ENCODE peak calls at places on chromosomes 11 and 22, in eight cellular contexts. One of them, this sample, is unnamed.
A peak's percentile ranks its signal among the peaks of the same experiment; 100 is the strongest.

GRCh38 chr11:107882095-107882820 is 23.7 kb upstream of the SLC35F2 start:
- DNase-seq in stimulated activated CD4-positive, alpha-beta T cell treated with anti-CD3 and anti-CD28 coated beads, TNF-alpha, amount 100 ng/mL, for 4 hours: no peak
- DNase-seq in HT1080: no peak
- DNase-seq in D341Med: no peak
- DNase-seq in stimulated activated CD8-positive, alpha-beta memory T cell treated with anti-CD3 and anti-CD28 coated beads, Interleukin-15, amount 100 ng/mL, for 24 hours: no peak
- DNase-seq in GM12891: no peak
- DNase-seq in HTR-8/SVneo: no peak
- DNase-seq in AG04450: no peak
- DNase-seq in this sample: no peak

GRCh38 chr11:12066799-12067508 is 43.4 kb upstream of the MICAL2 start:
- DNase-seq in stimulated activated CD4-positive, alpha-beta T cell treated with anti-CD3 and anti-CD28 coated beads, TNF-alpha, amount 100 ng/mL, for 4 hours: no peak
- DNase-seq in HT1080: no peak
- DNase-seq in D341Med: no peak
- DNase-seq in stimulated activated CD8-positive, alpha-beta memory T cell treated with anti-CD3 and anti-CD28 coated beads, Interleukin-15, amount 100 ng/mL, for 24 hours: no peak
- DNase-seq in GM12891: no peak
- DNase-seq in HTR-8/SVneo: peak; percentile 63
- DNase-seq in AG04450: no peak
- DNase-seq in this sample: peak; percentile 95

GRCh38 chr11:60367009-60367408 is 11.3 kb upstream of the MS4A7 start:
- DNase-seq in stimulated activated CD4-positive, alpha-beta T cell treated with anti-CD3 and anti-CD28 coated beads, TNF-alpha, amount 100 ng/mL, for 4 hours: no peak
- DNase-seq in HT1080: no peak
- DNase-seq in D341Med: no peak
- DNase-seq in stimulated activated CD8-positive, alpha-beta memory T cell treated with anti-CD3 and anti-CD28 coated beads, Interleukin-15, amount 100 ng/mL, for 24 hours: no peak
- DNase-seq in GM12891: peak; percentile 47
- DNase-seq in HTR-8/SVneo: no peak
- DNase-seq in AG04450: no peak
- DNase-seq in this sample: no peak

GRCh38 chr11:2586091-2586792 is 113.6 kb downstream of the KCNQ1OT1 start:
- DNase-seq in stimulated activated CD4-positive, alpha-beta T cell treated with anti-CD3 and anti-CD28 coated beads, TNF-alpha, amount 100 ng/mL, for 4 hours: no peak
- DNase-seq in HT1080: no peak
- DNase-seq in D341Med: peak; percentile 11
- DNase-seq in stimulated activated CD8-positive, alpha-beta memory T cell treated with anti-CD3 and anti-CD28 coated beads, Interleukin-15, amount 100 ng/mL, for 24 hours: no peak
- DNase-seq in GM12891: peak; percentile 6
- DNase-seq in HTR-8/SVneo: no peak
- DNase-seq in AG04450: no peak
- DNase-seq in this sample: no peak

GRCh38 chr11:60786811-60787567 is 1.9 kb downstream of the MS4A10 start:
- DNase-seq in stimulated activated CD4-positive, alpha-beta T cell treated with anti-CD3 and anti-CD28 coated beads, TNF-alpha, amount 100 ng/mL, for 4 hours: no peak
- DNase-seq in HT1080: peak; percentile 58
- DNase-seq in D341Med: no peak
- DNase-seq in stimulated activated CD8-positive, alpha-beta memory T cell treated with anti-CD3 and anti-CD28 coated beads, Interleukin-15, amount 100 ng/mL, for 24 hours: no peak
- DNase-seq in GM12891: no peak
- DNase-seq in HTR-8/SVneo: no peak
- DNase-seq in AG04450: peak; percentile 38
- DNase-seq in this sample: peak; percentile 51

GRCh38 chr22:47195156-47195675 is 432.8 kb downstream of the TBC1D22A start:
- DNase-seq in stimulated activated CD4-positive, alpha-beta T cell treated with anti-CD3 and anti-CD28 coated beads, TNF-alpha, amount 100 ng/mL, for 4 hours: no peak
- DNase-seq in HT1080: no peak
- DNase-seq in D341Med: peak; percentile 30
- DNase-seq in stimulated activated CD8-positive, alpha-beta memory T cell treated with anti-CD3 and anti-CD28 coated beads, Interleukin-15, amount 100 ng/mL, for 24 hours: no peak
- DNase-seq in GM12891: peak; percentile 22
- DNase-seq in HTR-8/SVneo: no peak
- DNase-seq in AG04450: no peak
- DNase-seq in this sample: no peak

GRCh38 chr11:108693852-108694251 is 29.0 kb downstream of the DDX10 start:
- DNase-seq in stimulated activated CD4-positive, alpha-beta T cell treated with anti-CD3 and anti-CD28 coated beads, TNF-alpha, amount 100 ng/mL, for 4 hours: no peak
- DNase-seq in HT1080: peak; percentile 70
- DNase-seq in D341Med: no peak
- DNase-seq in stimulated activated CD8-positive, alpha-beta memory T cell treated with anti-CD3 and anti-CD28 coated beads, Interleukin-15, amount 100 ng/mL, for 24 hours: no peak
- DNase-seq in GM12891: no peak
- DNase-seq in HTR-8/SVneo: no peak
- DNase-seq in AG04450: no peak
- DNase-seq in this sample: no peak

GRCh38 chr22:42680648-42681047 is 31.5 kb upstream of the CYB5R3 start:
- DNase-seq in stimulated activated CD4-positive, alpha-beta T cell treated with anti-CD3 and anti-CD28 coated beads, TNF-alpha, amount 100 ng/mL, for 4 hours: no peak
- DNase-seq in HT1080: peak; percentile 97
- DNase-seq in D341Med: no peak
- DNase-seq in stimulated activated CD8-positive, alpha-beta memory T cell treated with anti-CD3 and anti-CD28 coated beads, Interleukin-15, amount 100 ng/mL, for 24 hours: no peak
- DNase-seq in GM12891: no peak
- DNase-seq in HTR-8/SVneo: peak; percentile 68
- DNase-seq in AG04450: peak; percentile 68
- DNase-seq in this sample: peak; percentile 81

GRCh38 chr11:110524227-110524626 is 94.5 kb downstream of the FDX1 start:
- DNase-seq in stimulated activated CD4-positive, alpha-beta T cell treated with anti-CD3 and anti-CD28 coated beads, TNF-alpha, amount 100 ng/mL, for 4 hours: no peak
- DNase-seq in HT1080: peak; percentile 42
- DNase-seq in D341Med: no peak
- DNase-seq in stimulated activated CD8-positive, alpha-beta memory T cell treated with anti-CD3 and anti-CD28 coated beads, Interleukin-15, amount 100 ng/mL, for 24 hours: no peak
- DNase-seq in GM12891: no peak
- DNase-seq in HTR-8/SVneo: no peak
- DNase-seq in AG04450: peak; percentile 85
- DNase-seq in this sample: peak; percentile 88

GRCh38 chr11:2298795-2299747 is 2.6 kb downstream of the C11orf21 start:
- DNase-seq in stimulated activated CD4-positive, alpha-beta T cell treated with anti-CD3 and anti-CD28 coated beads, TNF-alpha, amount 100 ng/mL, for 4 hours: no peak
- DNase-seq in HT1080: no peak
- DNase-seq in D341Med: no peak
- DNase-seq in stimulated activated CD8-positive, alpha-beta memory T cell treated with anti-CD3 and anti-CD28 coated beads, Interleukin-15, amount 100 ng/mL, for 24 hours: no peak
- DNase-seq in GM12891: no peak
- DNase-seq in HTR-8/SVneo: peak; percentile 53
- DNase-seq in AG04450: no peak
- DNase-seq in this sample: no peak

GRCh38 chr11:127000291-127000968 is at the start of gene KIRREL3:
- DNase-seq in stimulated activated CD4-positive, alpha-beta T cell treated with anti-CD3 and anti-CD28 coated beads, TNF-alpha, amount 100 ng/mL, for 4 hours: no peak
- DNase-seq in HT1080: peak; percentile 45
- DNase-seq in D341Med: peak; percentile 31
- DNase-seq in stimulated activated CD8-positive, alpha-beta memory T cell treated with anti-CD3 and anti-CD28 coated beads, Interleukin-15, amount 100 ng/mL, for 24 hours: no peak
- DNase-seq in GM12891: no peak
- DNase-seq in HTR-8/SVneo: peak; percentile 34
- DNase-seq in AG04450: no peak
- DNase-seq in this sample: no peak

GRCh38 chr11:77101043-77101537 is 1.6 kb upstream of the OMP start:
- DNase-seq in stimulated activated CD4-positive, alpha-beta T cell treated with anti-CD3 and anti-CD28 coated beads, TNF-alpha, amount 100 ng/mL, for 4 hours: no peak
- DNase-seq in HT1080: no peak
- DNase-seq in D341Med: no peak
- DNase-seq in stimulated activated CD8-positive, alpha-beta memory T cell treated with anti-CD3 and anti-CD28 coated beads, Interleukin-15, amount 100 ng/mL, for 24 hours: no peak
- DNase-seq in GM12891: peak; percentile 53
- DNase-seq in HTR-8/SVneo: no peak
- DNase-seq in AG04450: no peak
- DNase-seq in this sample: no peak

GRCh38 chr22:43533131-43533530 is 121.3 kb downstream of the MPPED1 start:
- DNase-seq in stimulated activated CD4-positive, alpha-beta T cell treated with anti-CD3 and anti-CD28 coated beads, TNF-alpha, amount 100 ng/mL, for 4 hours: no peak
- DNase-seq in HT1080: no peak
- DNase-seq in D341Med: no peak
- DNase-seq in stimulated activated CD8-positive, alpha-beta memory T cell treated with anti-CD3 and anti-CD28 coated beads, Interleukin-15, amount 100 ng/mL, for 24 hours: no peak
- DNase-seq in GM12891: no peak
- DNase-seq in HTR-8/SVneo: no peak
- DNase-seq in AG04450: no peak
- DNase-seq in this sample: no peak

GRCh38 chr11:64644348-64645242 is 53.6 kb downstream of the SLC22A12 start:
- DNase-seq in stimulated activated CD4-positive, alpha-beta T cell treated with anti-CD3 and anti-CD28 coated beads, TNF-alpha, amount 100 ng/mL, for 4 hours: no peak
- DNase-seq in HT1080: peak; percentile 12
- DNase-seq in D341Med: peak; percentile 64
- DNase-seq in stimulated activated CD8-positive, alpha-beta memory T cell treated with anti-CD3 and anti-CD28 coated beads, Interleukin-15, amount 100 ng/mL, for 24 hours: no peak
- DNase-seq in GM12891: peak; percentile 56
- DNase-seq in HTR-8/SVneo: no peak
- DNase-seq in AG04450: no peak
- DNase-seq in this sample: no peak

This sample was measured in BJ.